ENCODE peak calls at places on chromosomes 6 and 20, in seven cellular contexts. Q is MM.1S; T is endothelial cell; O is A549; F is fibroblast of lung; W is fibroblast of mammary gland; X is stimulated activated CD4-positive, alpha-beta T cell treated with anti-CD3 and anti-CD28 coated beads, TNF-alpha, amount 100 ng/mL, for 4 hours. B is an unnamed sample.

GRCh38 chr6:121382467-121383121 is 48.3 kb upstream of the TBC1D32 start:
- DNase-seq in Q (no peak), T (no peak), O (peak; percentile 12), F (peak; percentile 5), W (peak; percentile 4), X (no peak), B (no peak)

GRCh38 chr6:19753822-19754221 is 83.3 kb upstream of the ID4 start:
- DNase-seq in Q (no peak), T (no peak), O (no peak), F (no peak), W (no peak), X (no peak), B (no peak)

GRCh38 chr6:111837007-111837406 is 36.2 kb downstream of the FYN start:
- DNase-seq in Q (no peak), T (no peak), O (no peak), F (no peak), W (no peak), X (no peak), B (no peak)

GRCh38 chr20:16974080-16974854 is 226.1 kb downstream of the OTOR start:
- DNase-seq in Q (no peak), T (no peak), O (no peak), F (no peak), W (no peak), X (no peak), B (no peak)

GRCh38 chr6:11432713-11433450 is 104.7 kb upstream of the TMEM170B start:
- DNase-seq in Q (no peak), T (no peak), O (no peak), F (peak; percentile 61), W (peak; percentile 82), X (no peak), B (no peak)

GRCh38 chr20:63100401-63100925 is 93.7 kb upstream of the BHLHE23 start:
- DNase-seq in Q (no peak), T (no peak), O (no peak), F (no peak), W (no peak), X (no peak), B (no peak)

GRCh38 chr6:12536416-12536815 is 180.2 kb upstream of the PHACTR1 start:
- DNase-seq in Q (no peak), T (no peak), O (no peak), F (no peak), W (no peak), X (no peak), B (no peak)

GRCh38 chr20:8780926-8781325 is 288.0 kb upstream of the PLCB4 start:
- DNase-seq in Q (no peak), T (no peak), O (no peak), F (no peak), W (no peak), X (no peak), B (no peak)

GRCh38 chr6:87333591-87334181 is 4.6 kb upstream of the GJB7 start:
- DNase-seq in Q (no peak), T (no peak), O (no peak), F (peak; percentile 13), W (peak; percentile 54), X (no peak), B (no peak)

GRCh38 chr6:127464881-127465459 is 5.8 kb upstream of the KIAA0408 start:
- DNase-seq in Q (peak; percentile 60), T (peak; percentile 74), O (peak; percentile 58), F (peak; percentile 79), W (peak; percentile 75), X (peak; percentile 37), B (peak; percentile 61)